ENCODE peak calls at places on chromosomes 16 and 17, in eight cellular contexts. R is HCT116, U is GM12878, X is HepG2, B is H1, F is K562, T is SK-N-SH, L is endothelial cell of umbilical vein. V is an unnamed sample.
A peak's percentile ranks its signal among the peaks of the same experiment; 100 is the strongest.

GRCh38 chr16:22670551-22670970 is 143.4 kb upstream of the HS3ST2 start:
- DNase-seq in L (no peak), F (peak; percentile 76), X (peak; percentile 50), B (peak; percentile 86), R (peak; percentile 65), U (no peak), T (peak; percentile 64), V (no peak)

GRCh38 chr17:82668631-82669099 is 20.4 kb upstream of the WDR45B start:
- DNase-seq in B (peak; percentile 78), X (peak; percentile 78), U (no peak), T (peak; percentile 84), R (peak; percentile 43), L (no peak), F (peak; percentile 70), V (no peak)

GRCh38 chr16:2090819-2091721 is 43.3 kb downstream of the TSC2 start:
- DNase-seq in L (peak; percentile 77), T (peak; percentile 75), B (peak; percentile 97), U (no peak), X (no peak), F (no peak), R (peak; percentile 66), V (no peak)

GRCh38 chr17:13113821-13114525 is 96.1 kb upstream of the ELAC2 start:
- DNase-seq in B (no peak), F (no peak), R (no peak), X (no peak), L (no peak), U (no peak), T (no peak), V (no peak)

GRCh38 chr17:40070895-40071719 is 8.3 kb downstream of the THRA start:
- DNase-seq in T (no peak), B (peak; percentile 62), U (no peak), F (peak; percentile 68), R (no peak), L (no peak), X (no peak), V (no peak)

GRCh38 chr16:27290582-27290981 is 22.0 kb upstream of the NSMCE1 start:
- DNase-seq in R (no peak), B (no peak), T (no peak), X (no peak), F (no peak), L (no peak), U (no peak), V (no peak)

GRCh38 chr17:33154869-33155455 is 138.1 kb downstream of the ASIC2 start:
- DNase-seq in X (no peak), U (no peak), R (no peak), B (no peak), T (no peak), F (no peak), L (no peak), V (no peak)

GRCh38 chr16:57736419-57737281 is 1.1 kb downstream of the KATNB1 start:
- DNase-seq in U (no peak), R (no peak), F (peak; percentile 75), T (peak; percentile 62), B (no peak), X (peak; percentile 86), L (peak; percentile 79), V (no peak)

GRCh38 chr17:40563371-40564052 is 1.8 kb downstream of the CCR7 start:
- DNase-seq in X (no peak), U (no peak), F (no peak), B (no peak), R (no peak), L (no peak), T (no peak), V (no peak)

GRCh38 chr16:13996778-13997288 is 74.3 kb upstream of the MRTFB start:
- DNase-seq in U (no peak), X (no peak), L (no peak), R (no peak), T (no peak), B (no peak), F (no peak), V (no peak)

GRCh38 chr17:56939869-56940484 is 20.9 kb downstream of the COIL start:
- DNase-seq in T (peak; percentile 79), F (peak; percentile 71), U (no peak), L (peak; percentile 77), B (peak; percentile 45), R (peak; percentile 50), X (peak; percentile 72), V (no peak)

GRCh38 chr17:72587773-72588511 is 467.1 kb downstream of the SOX9 start:
- DNase-seq in R (no peak), T (no peak), B (no peak), L (no peak), X (peak; percentile 49), F (no peak), U (no peak), V (no peak)

GRCh38 chr17:17636456-17636855 is 44.8 kb upstream of the RAI1 start:
- DNase-seq in X (no peak), B (no peak), R (no peak), F (no peak), U (no peak), T (no peak), L (no peak), V (no peak)

GRCh38 chr17:64118452-64118979 is 11.4 kb downstream of the ERN1 start:
- DNase-seq in U (no peak), T (no peak), L (peak; percentile 22), R (no peak), F (peak; percentile 67), B (no peak), X (no peak), V (no peak)

GRCh38 chr16:51577621-51578303 is 426.7 kb upstream of the SALL1 start:
- DNase-seq in X (no peak), F (no peak), U (peak; percentile 20), T (no peak), B (no peak), L (peak; percentile 37), R (no peak), V (no peak)

GRCh38 chr17:31674717-31675349 is 184.2 kb downstream of the COPRS start:
- DNase-seq in U (no peak), B (no peak), X (no peak), F (no peak), L (no peak), T (no peak), R (no peak), V (no peak)
- H3K9ac ChIP-seq in U (no peak overlapping the region), B (no peak overlapping the region), X (no peak overlapping the region), F (no peak overlapping the region), L (no peak overlapping the region), T (no peak overlapping the region), R (no peak overlapping the region), V (no peak overlapping the region)

DNA sequence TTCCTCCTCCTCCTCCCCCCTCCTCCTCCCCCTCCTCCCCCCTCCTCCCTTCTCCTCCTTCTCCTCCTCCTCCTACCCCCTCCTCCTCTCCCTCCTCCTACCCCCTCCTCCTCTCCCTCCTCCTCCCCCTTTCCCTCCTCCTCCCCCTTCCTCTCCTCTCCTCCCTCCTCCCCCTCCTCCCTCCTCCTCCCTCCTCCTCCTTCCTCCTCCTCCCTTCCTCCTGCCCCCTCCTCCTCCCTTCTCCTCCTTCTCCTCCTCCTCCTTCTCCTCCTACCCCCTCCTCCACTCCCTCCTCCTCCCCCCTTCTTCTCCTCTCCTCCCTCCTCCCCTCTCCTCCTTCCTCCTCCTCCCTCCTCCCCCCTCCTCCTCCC is 6.6 kb upstream of the PDP2 start:
- DNase-seq in X (no peak), R (no peak), T (no peak), U (no peak), B (no peak), F (no peak), L (no peak), V (no peak)
- H3K27ac ChIP-seq in X (no peak overlapping the region), R (peak overlapping the region; percentile 65), T (peak overlapping the region; percentile 55), U (no peak overlapping the region), B (no peak overlapping the region), F (peak overlapping the region; percentile 68), L (no peak overlapping the region), V (no peak overlapping the region)

DNA sequence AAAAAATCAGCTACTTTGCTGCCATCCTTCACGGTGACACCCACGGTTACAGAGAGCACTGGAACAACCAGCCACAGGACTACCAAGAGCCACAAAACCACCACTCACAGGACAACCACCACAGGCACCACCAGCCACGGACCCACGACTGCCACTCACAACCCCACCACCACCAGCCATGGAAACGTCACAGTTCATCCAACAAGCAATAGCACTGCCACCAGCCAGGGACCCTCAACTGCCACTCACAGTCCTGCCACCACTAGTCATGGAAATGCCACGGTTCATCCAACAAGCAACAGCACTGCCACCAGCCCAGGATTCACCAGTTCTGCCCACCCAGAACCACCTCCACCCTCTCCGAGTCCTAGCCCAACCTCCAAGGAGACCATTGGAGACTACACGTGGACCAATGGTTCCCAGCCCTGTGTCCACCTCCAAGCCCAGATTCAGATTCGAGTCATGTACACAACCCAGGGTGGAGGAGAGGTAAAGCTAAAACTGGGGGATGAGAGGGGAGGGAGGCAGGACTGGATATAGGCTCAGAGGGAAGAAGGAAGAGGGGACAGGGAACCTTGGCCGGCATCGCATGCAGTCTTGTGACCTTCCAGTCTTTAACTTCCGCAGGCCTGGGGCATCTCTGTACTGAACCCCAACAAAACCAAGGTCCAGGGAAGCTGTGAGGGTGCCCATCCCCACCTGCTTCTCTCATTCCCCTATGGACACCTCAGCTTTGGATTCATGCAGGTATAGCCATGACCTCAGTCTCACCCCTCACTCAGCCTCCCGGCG is 597 bp downstream of the CD68 start:
- DNase-seq in X (no peak), T (no peak), R (no peak), B (peak; percentile 53), L (no peak), U (no peak), F (no peak), V (no peak)
- TF ChIP-seq POLR2AphosphoS5 in X (no peak), T (no peak), R (no peak), B (peak; percentile 90), L (peak; percentile 14), U (no peak), F (no peak), V (no peak)

DNA sequence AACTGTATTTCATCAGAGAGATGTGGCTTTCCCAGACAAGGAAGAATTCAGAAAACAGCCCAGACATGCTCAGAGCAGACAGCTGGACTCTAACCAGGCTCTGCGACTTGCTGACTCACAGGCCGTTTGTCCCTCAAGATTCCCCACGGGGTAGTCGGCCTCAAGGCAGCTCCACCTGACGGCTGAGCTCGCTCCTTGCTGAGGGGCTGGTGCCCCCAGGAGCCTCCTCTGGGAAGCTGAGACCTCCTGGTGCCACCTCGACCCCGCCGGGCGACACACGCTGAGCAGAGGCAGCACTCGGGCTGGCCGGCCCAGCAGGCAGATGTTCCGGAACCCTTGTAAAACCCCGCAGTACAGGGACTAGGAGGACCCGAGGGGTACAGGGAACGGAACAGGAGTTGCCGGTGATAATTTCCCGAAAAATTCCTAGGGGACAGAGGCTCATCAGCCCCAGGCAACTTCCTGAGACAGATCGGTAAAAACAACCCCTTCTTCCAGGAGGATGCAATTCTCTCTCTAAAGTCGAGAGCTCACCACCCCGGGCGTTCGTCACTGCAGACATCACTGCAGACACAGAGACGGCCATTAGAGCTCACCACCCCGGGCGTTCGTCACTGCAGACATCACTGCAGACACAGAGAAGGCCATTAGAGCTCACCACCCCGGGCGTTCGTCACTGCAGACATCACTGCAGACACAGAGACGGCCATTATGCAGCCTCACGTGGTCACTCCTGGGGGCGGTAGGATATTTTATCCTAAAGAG is 19.9 kb downstream of the RPH3AL start:
- DNase-seq in T (no peak), U (no peak), B (no peak), F (no peak), R (no peak), L (no peak), X (no peak), V (no peak)
- H3K9ac ChIP-seq in T (no peak overlapping the region), U (no peak overlapping the region), B (no peak overlapping the region), F (no peak overlapping the region), R (no peak overlapping the region), L (no peak overlapping the region), X (no peak overlapping the region), V (peak overlapping the region; percentile 56)

GRCh38 chr16:81181013-81181720 is 57.3 kb upstream of the BCO1 start:
- DNase-seq in F (peak; percentile 90), R (peak; percentile 93), U (no peak), B (peak; percentile 81), T (no peak), L (peak; percentile 77), X (peak; percentile 98), V (no peak)
- H3K27ac ChIP-seq in F (no peak overlapping the region), R (peak overlapping the region; percentile 42), U (no peak overlapping the region), B (peak overlapping the region; percentile 38), T (peak overlapping the region; percentile 74), L (peak overlapping the region; percentile 18), X (peak overlapping the region; percentile 4), V (no peak overlapping the region)

V was measured in SK-N-MC.